ENCODE peak calls at places on chromosomes 6 and 20, in nine cellular contexts. One of them, this sample, is unnamed.

GRCh38 chr6:101199441-101199840 is 194.1 kb upstream of the GRIK2 start:
- DNase-seq in H1: no peak
- DNase-seq in transverse colon: no peak
- DNase-seq in K562: no peak
- DNase-seq in SK-N-SH: no peak
- DNase-seq in ovary: no peak
- DNase-seq in GM12878: no peak
- DNase-seq in tibial nerve: no peak
- DNase-seq in stomach: no peak
- DNase-seq in this sample: no peak

GRCh38 chr20:1377341-1377871 is 15.4 kb downstream of the FKBP1A start:
- DNase-seq in K562: no peak
- DNase-seq in tibial nerve: no peak
- DNase-seq in H1: no peak
- DNase-seq in SK-N-SH: no peak
- DNase-seq in GM12878: no peak
- DNase-seq in ovary: no peak
- DNase-seq in transverse colon: no peak
- DNase-seq in stomach: no peak
- DNase-seq in this sample: no peak

GRCh38 chr6:72553531-72554202 is 68.2 kb upstream of the KCNQ5 start:
- DNase-seq in K562: peak; percentile 22
- DNase-seq in H1: no peak
- DNase-seq in SK-N-SH: no peak
- DNase-seq in stomach: no peak
- DNase-seq in GM12878: no peak
- DNase-seq in transverse colon: no peak
- DNase-seq in ovary: no peak
- DNase-seq in tibial nerve: no peak
- DNase-seq in this sample: no peak

GRCh38 chr6:154606457-154606856 is 96.0 kb upstream of the CNKSR3 start:
- DNase-seq in tibial nerve: no peak
- DNase-seq in ovary: no peak
- DNase-seq in GM12878: peak; percentile 93
- DNase-seq in K562: no peak
- DNase-seq in stomach: no peak
- DNase-seq in H1: no peak
- DNase-seq in transverse colon: no peak
- DNase-seq in SK-N-SH: no peak
- DNase-seq in this sample: no peak

GRCh38 chr6:148935705-148936306 is 189.0 kb downstream of the UST start:
- DNase-seq in SK-N-SH: no peak
- DNase-seq in transverse colon: no peak
- DNase-seq in tibial nerve: no peak
- DNase-seq in K562: no peak
- DNase-seq in stomach: no peak
- DNase-seq in GM12878: no peak
- DNase-seq in ovary: no peak
- DNase-seq in H1: no peak
- DNase-seq in this sample: no peak

GRCh38 chr6:97813881-97814280 is 530.9 kb upstream of the MMS22L start:
- DNase-seq in K562: no peak
- DNase-seq in GM12878: no peak
- DNase-seq in transverse colon: no peak
- DNase-seq in H1: no peak
- DNase-seq in stomach: no peak
- DNase-seq in SK-N-SH: no peak
- DNase-seq in ovary: no peak
- DNase-seq in tibial nerve: no peak
- DNase-seq in this sample: no peak

GRCh38 chr6:154319231-154319858 is 37.3 kb downstream of the IPCEF1 start:
- DNase-seq in ovary: no peak
- DNase-seq in GM12878: no peak
- DNase-seq in K562: no peak
- DNase-seq in H1: no peak
- DNase-seq in tibial nerve: no peak
- DNase-seq in stomach: no peak
- DNase-seq in SK-N-SH: peak; percentile 30
- DNase-seq in transverse colon: no peak
- DNase-seq in this sample: no peak

GRCh38 chr20:33518071-33518470 is 28.2 kb downstream of the CBFA2T2 start:
- DNase-seq in SK-N-SH: no peak
- DNase-seq in tibial nerve: no peak
- DNase-seq in stomach: no peak
- DNase-seq in transverse colon: no peak
- DNase-seq in H1: no peak
- DNase-seq in GM12878: no peak
- DNase-seq in ovary: no peak
- DNase-seq in K562: no peak
- DNase-seq in this sample: no peak

GRCh38 chr6:41561931-41562632 is 15.9 kb downstream of the FOXP4 start:
- DNase-seq in stomach: no peak
- DNase-seq in GM12878: no peak
- DNase-seq in ovary: no peak
- DNase-seq in transverse colon: no peak
- DNase-seq in SK-N-SH: no peak
- DNase-seq in tibial nerve: no peak
- DNase-seq in H1: peak; percentile 66
- DNase-seq in K562: no peak
- DNase-seq in this sample: no peak

GRCh38 chr6:41097467-41098090 is 24.8 kb downstream of the NFYA start:
- DNase-seq in GM12878: no peak
- DNase-seq in tibial nerve: no peak
- DNase-seq in ovary: no peak
- DNase-seq in stomach: no peak
- DNase-seq in SK-N-SH: no peak
- DNase-seq in H1: no peak
- DNase-seq in K562: no peak
- DNase-seq in transverse colon: no peak
- DNase-seq in this sample: no peak

GRCh38 chr20:7214081-7214740 is 446.7 kb downstream of the BMP2 start:
- DNase-seq in ovary: no peak
- DNase-seq in GM12878: no peak
- DNase-seq in H1: peak; percentile 45
- DNase-seq in tibial nerve: no peak
- DNase-seq in transverse colon: no peak
- DNase-seq in stomach: no peak
- DNase-seq in K562: no peak
- DNase-seq in SK-N-SH: no peak
- DNase-seq in this sample: no peak

GRCh38 chr6:158999154-158999668 is 791 bp downstream of the RSPH3 start:
- DNase-seq in K562: no peak
- DNase-seq in H1: no peak
- DNase-seq in stomach: no peak
- DNase-seq in transverse colon: no peak
- DNase-seq in tibial nerve: no peak
- DNase-seq in GM12878: no peak
- DNase-seq in ovary: no peak
- DNase-seq in SK-N-SH: no peak
- DNase-seq in this sample: no peak

GRCh38 chr20:42125426-42125825 is 507.2 kb upstream of the CHD6 start:
- DNase-seq in stomach: no peak
- DNase-seq in transverse colon: no peak
- DNase-seq in ovary: no peak
- DNase-seq in H1: no peak
- DNase-seq in K562: no peak
- DNase-seq in SK-N-SH: no peak
- DNase-seq in GM12878: no peak
- DNase-seq in tibial nerve: no peak
- DNase-seq in this sample: no peak

GRCh38 chr6:159094444-159095252 is 49.9 kb upstream of the TAGAP start:
- DNase-seq in K562: no peak
- DNase-seq in transverse colon: peak; percentile 19
- DNase-seq in stomach: no peak
- DNase-seq in ovary: no peak
- DNase-seq in SK-N-SH: no peak
- DNase-seq in H1: peak; percentile 46
- DNase-seq in tibial nerve: no peak
- DNase-seq in GM12878: no peak
- DNase-seq in this sample: peak; percentile 59

GRCh38 chr6:31568537-31568961 is 3.5 kb upstream of the LTA start:
- DNase-seq in K562: no peak
- DNase-seq in ovary: no peak
- DNase-seq in H1: no peak
- DNase-seq in transverse colon: peak; percentile 55
- DNase-seq in SK-N-SH: no peak
- DNase-seq in tibial nerve: no peak
- DNase-seq in stomach: no peak
- DNase-seq in GM12878: peak; percentile 94
- DNase-seq in this sample: peak; percentile 68

GRCh38 chr20:62229667-62230066 is 8.7 kb upstream of the OSBPL2 start:
- DNase-seq in SK-N-SH: no peak
- DNase-seq in ovary: no peak
- DNase-seq in GM12878: no peak
- DNase-seq in K562: no peak
- DNase-seq in tibial nerve: no peak
- DNase-seq in stomach: no peak
- DNase-seq in transverse colon: no peak
- DNase-seq in H1: no peak
- DNase-seq in this sample: no peak
- H3K27me3 ChIP-seq in SK-N-SH: peaks cover 13% of the 10 kb centered on the region
- H3K27me3 ChIP-seq in ovary: no peaks in the 10 kb centered on the region
- H3K27me3 ChIP-seq in GM12878: no peaks in the 10 kb centered on the region
- H3K27me3 ChIP-seq in K562: peaks cover 7% of the 10 kb centered on the region
- H3K27me3 ChIP-seq in tibial nerve: no peaks in the 10 kb centered on the region
- H3K27me3 ChIP-seq in stomach: peaks cover 85% of the 10 kb centered on the region
- H3K27me3 ChIP-seq in transverse colon: peaks cover 22% of the 10 kb centered on the region
- H3K27me3 ChIP-seq in H1: no peaks in the 10 kb centered on the region
- H3K27me3 ChIP-seq in this sample: no peaks in the 10 kb centered on the region

DNA sequence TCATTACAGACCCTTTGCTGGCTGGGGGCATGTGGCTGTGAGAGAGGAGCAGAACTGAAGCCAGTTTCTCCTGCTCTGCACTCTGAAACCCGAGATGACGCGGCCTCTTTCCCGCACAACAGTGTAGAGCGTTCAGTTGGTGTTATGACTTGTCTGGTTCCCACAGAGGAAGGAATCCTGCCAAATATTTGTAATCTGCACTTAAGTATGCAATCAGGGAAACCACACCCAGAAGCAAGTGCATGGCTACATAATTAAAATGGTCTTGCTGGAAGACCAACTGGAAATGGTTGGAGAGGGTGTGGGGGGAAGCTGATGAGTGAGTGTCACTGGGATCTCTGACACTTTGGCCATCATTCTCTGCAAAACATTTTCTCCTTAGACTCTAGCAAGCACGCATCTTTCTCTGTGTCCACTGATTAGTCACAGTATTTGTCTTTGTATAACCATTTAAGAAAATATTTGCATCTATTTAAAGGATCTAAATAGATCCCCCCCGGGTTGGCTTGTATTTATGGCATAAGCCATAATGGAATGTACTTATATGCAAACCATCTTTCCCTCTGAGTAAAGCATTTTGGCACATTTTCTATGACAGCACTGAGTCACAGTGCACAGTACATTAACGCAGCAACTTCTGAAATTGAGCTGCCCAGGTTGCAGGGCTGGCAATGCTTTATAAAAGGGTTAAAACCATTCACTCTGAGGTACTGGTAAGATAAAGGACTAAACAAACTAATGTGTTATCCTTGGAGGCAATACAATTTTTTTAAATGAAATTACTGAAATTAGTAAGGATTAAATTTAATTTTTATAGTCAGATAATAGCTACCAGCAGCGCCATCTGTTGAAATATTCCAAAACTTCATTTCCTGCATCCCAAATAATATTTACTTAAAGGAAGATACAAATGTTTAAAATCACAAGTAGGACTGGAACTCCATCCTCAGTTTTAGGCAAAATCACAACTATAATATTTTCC is 76.7 kb downstream of the FOXC1 start:
- DNase-seq in H1: no peak
- DNase-seq in transverse colon: no peak
- DNase-seq in stomach: peak; percentile 36
- DNase-seq in SK-N-SH: peak; percentile 58
- DNase-seq in K562: no peak
- DNase-seq in tibial nerve: no peak
- DNase-seq in ovary: no peak
- DNase-seq in GM12878: no peak
- DNase-seq in this sample: no peak
- TF ChIP-seq CTCF in H1: no peak
- TF ChIP-seq CTCF in transverse colon: no peak
- TF ChIP-seq CTCF in stomach: no peak
- TF ChIP-seq CTCF in SK-N-SH: peak; percentile 72
- TF ChIP-seq CTCF in K562: no peak
- TF ChIP-seq CTCF in tibial nerve: no peak
- TF ChIP-seq CTCF in ovary: no peak
- TF ChIP-seq CTCF in GM12878: peak; percentile 6
- TF ChIP-seq CTCF in this sample: no peak

DNA sequence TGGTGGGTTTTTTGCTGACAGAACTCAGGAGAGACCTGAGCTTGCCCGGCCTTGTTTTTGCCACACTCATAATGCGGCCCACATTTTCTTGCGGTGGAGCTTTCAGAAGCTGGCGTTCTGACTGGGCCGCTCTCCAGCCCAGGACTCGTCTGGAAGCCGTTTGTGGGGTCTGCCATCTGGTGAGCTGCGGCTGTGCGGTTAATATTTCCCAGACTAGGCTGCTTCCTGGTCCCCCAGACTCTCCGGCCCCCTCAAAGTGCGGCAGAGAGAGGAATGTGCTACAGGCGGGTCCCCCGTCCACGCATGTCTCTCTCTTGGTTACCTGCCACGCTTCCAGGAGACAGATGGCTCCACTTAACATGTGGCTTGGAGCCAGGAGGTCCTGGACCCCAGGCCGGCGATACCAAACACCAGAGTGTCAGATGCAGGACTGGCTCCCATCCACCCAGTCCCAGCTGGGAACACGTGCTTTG is 128.9 kb upstream of the PMEPA1 start:
- DNase-seq in H1: peak; percentile 38
- DNase-seq in transverse colon: no peak
- DNase-seq in SK-N-SH: peak; percentile 89
- DNase-seq in ovary: peak; percentile 30
- DNase-seq in K562: no peak
- DNase-seq in stomach: no peak
- DNase-seq in GM12878: no peak
- DNase-seq in tibial nerve: no peak
- DNase-seq in this sample: no peak
- TF ChIP-seq EP300 in H1: no peak
- TF ChIP-seq EP300 in transverse colon: no peak
- TF ChIP-seq EP300 in SK-N-SH: peak; percentile 74
- TF ChIP-seq EP300 in ovary: no peak
- TF ChIP-seq EP300 in K562: no peak
- TF ChIP-seq EP300 in stomach: no peak
- TF ChIP-seq EP300 in GM12878: no peak
- TF ChIP-seq EP300 in tibial nerve: no peak
- TF ChIP-seq EP300 in this sample: no peak

GRCh38 chr20:60677819-60678218 is 574.2 kb upstream of the CDH4 start:
- DNase-seq in GM12878: no peak
- DNase-seq in SK-N-SH: no peak
- DNase-seq in stomach: no peak
- DNase-seq in H1: no peak
- DNase-seq in transverse colon: no peak
- DNase-seq in tibial nerve: no peak
- DNase-seq in K562: no peak
- DNase-seq in ovary: no peak
- DNase-seq in this sample: no peak

DNA sequence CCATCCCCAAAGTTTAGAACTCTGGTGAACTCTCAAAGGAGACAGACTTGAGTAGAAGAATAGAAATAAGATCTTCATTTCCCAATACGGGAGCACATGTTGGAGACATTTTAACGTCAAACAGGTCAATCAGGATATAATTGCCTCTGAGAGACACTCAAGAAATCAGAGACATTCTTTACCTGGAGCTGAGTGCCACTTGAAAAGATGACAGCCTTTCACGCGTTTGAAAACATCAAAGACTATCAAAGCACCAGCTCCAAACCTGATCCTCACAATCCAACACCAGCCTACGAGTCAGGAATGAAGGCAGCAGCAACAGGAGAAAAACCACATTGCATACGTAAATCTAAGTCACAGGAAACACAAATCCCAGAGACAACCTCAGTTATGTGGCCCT is 571.5 kb upstream of the CDH4 start:
- DNase-seq in tibial nerve: no peak
- DNase-seq in stomach: no peak
- DNase-seq in SK-N-SH: no peak
- DNase-seq in GM12878: no peak
- DNase-seq in transverse colon: no peak
- DNase-seq in ovary: no peak
- DNase-seq in K562: no peak
- DNase-seq in H1: no peak
- DNase-seq in this sample: no peak
- H3K27me3 ChIP-seq in tibial nerve: no peaks in the 10 kb centered on the region
- H3K27me3 ChIP-seq in stomach: peaks cover 31% of the 10 kb centered on the region
- H3K27me3 ChIP-seq in SK-N-SH: no peaks in the 10 kb centered on the region
- H3K27me3 ChIP-seq in GM12878: no peaks in the 10 kb centered on the region
- H3K27me3 ChIP-seq in transverse colon: no peaks in the 10 kb centered on the region
- H3K27me3 ChIP-seq in ovary: no peaks in the 10 kb centered on the region
- H3K27me3 ChIP-seq in K562: no peaks in the 10 kb centered on the region
- H3K27me3 ChIP-seq in H1: no peaks in the 10 kb centered on the region
- H3K27me3 ChIP-seq in this sample: no peaks in the 10 kb centered on the region